ENCODE peak calls at places on chromosomes 11 and 22, in seven cellular contexts. N is neural progenitor cell, H is mammary epithelial cell, I is fibroblast of lung, L is GM23248, F is PC-9, R is HCT116. A is an unnamed sample.

GRCh38 chr22:23836692-23837495 is 1.9 kb downstream of the DERL3 start:
- DNase-seq in N (no peak), H (no peak), I (no peak), L (no peak), F (no peak), R (no peak), A (no peak)

GRCh38 chr11:83436855-83437254 is 150.7 kb upstream of the CCDC90B start:
- DNase-seq in N (no peak), H (no peak), I (no peak), L (no peak), F (no peak), R (no peak), A (no peak)

GRCh38 chr11:132883241-132883640 is 649.1 kb downstream of the OPCML start:
- DNase-seq in N (no peak), H (no peak), I (no peak), L (no peak), F (no peak), R (no peak), A (no peak)

GRCh38 chr11:9740202-9740881 is 76.5 kb downstream of the SWAP70 start:
- DNase-seq in N (no peak), H (no peak), I (no peak), L (no peak), F (no peak), R (no peak), A (no peak)

GRCh38 chr22:46835288-46835687 is 72.8 kb downstream of the TBC1D22A start:
- DNase-seq in N (no peak), H (no peak), I (no peak), L (no peak), F (no peak), R (no peak), A (no peak)

GRCh38 chr11:61041755-61042518 is 60.4 kb upstream of the CD5 start:
- DNase-seq in N (peak), H (no peak), I (peak), L (no peak), F (peak), R (no peak), A (peak)

GRCh38 chr11:35307221-35307621 is 112.1 kb downstream of the SLC1A2 start:
- DNase-seq in N (no peak), H (no peak), I (no peak), L (peak), F (no peak), R (no peak), A (no peak)

GRCh38 chr22:20980938-20981722 is 967 bp upstream of the LZTR1 start:
- DNase-seq in N (no peak), H (no peak), I (no peak), L (no peak), F (no peak), R (no peak), A (no peak)

GRCh38 chr11:79227308-79227707 is 213.5 kb downstream of the TENM4 start:
- DNase-seq in N (peak), H (no peak), I (no peak), L (no peak), F (no peak), R (no peak), A (no peak)

GRCh38 chr11:74905326-74905725 is 43.6 kb downstream of the XRRA1 start:
- DNase-seq in N (no peak), H (no peak), I (no peak), L (no peak), F (no peak), R (no peak), A (no peak)

GRCh38 chr11:125262825-125263218 is 98.3 kb downstream of the PKNOX2 start:
- DNase-seq in N (peak), H (no peak), I (no peak), L (peak), F (no peak), R (no peak), A (no peak)

GRCh38 chr22:42263944-42264343 is 6.5 kb downstream of the TCF20 start:
- DNase-seq in N (no peak), H (no peak), I (no peak), L (no peak), F (no peak), R (no peak), A (no peak)

GRCh38 chr11:59138643-59139042 is 4.0 kb upstream of the FAM111A start:
- DNase-seq in N (no peak), H (no peak), I (no peak), L (peak), F (no peak), R (no peak), A (no peak)
- H2AFZ ChIP-seq in N (no peak), H (no peak), I (no peak), L (no peak), F (no peak), R (no peak), A (no peak)

DNA sequence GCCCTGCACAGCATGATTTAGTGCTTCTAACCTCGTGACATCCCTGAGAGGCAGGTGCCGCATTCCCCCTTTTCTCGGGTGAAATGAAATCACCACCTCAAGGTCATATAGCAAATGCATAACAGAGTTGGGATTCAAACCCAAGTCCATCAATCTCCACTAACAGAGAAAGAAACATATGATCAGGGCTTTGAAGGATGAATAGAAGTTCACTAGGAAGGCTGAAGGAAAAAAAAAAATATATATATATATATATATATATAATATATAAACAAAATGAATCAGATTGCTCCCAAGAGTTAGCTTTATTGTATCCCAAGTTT is 12.1 kb upstream of the ARHGEF17 start:
- DNase-seq in N (no peak), H (no peak), I (no peak), L (no peak), F (no peak), R (no peak), A (no peak)
- H2AFZ ChIP-seq in N (peak), H (no peak), I (no peak), L (no peak), F (no peak), R (no peak), A (no peak)

GRCh38 chr22:17359501-17359900 is 9.8 kb upstream of the CECR2 start:
- DNase-seq in N (no peak), H (no peak), I (no peak), L (no peak), F (no peak), R (no peak), A (no peak)
- H2AFZ ChIP-seq in N (peak), H (no peak), I (no peak), L (no peak), F (no peak), R (no peak), A (no peak)

DNA sequence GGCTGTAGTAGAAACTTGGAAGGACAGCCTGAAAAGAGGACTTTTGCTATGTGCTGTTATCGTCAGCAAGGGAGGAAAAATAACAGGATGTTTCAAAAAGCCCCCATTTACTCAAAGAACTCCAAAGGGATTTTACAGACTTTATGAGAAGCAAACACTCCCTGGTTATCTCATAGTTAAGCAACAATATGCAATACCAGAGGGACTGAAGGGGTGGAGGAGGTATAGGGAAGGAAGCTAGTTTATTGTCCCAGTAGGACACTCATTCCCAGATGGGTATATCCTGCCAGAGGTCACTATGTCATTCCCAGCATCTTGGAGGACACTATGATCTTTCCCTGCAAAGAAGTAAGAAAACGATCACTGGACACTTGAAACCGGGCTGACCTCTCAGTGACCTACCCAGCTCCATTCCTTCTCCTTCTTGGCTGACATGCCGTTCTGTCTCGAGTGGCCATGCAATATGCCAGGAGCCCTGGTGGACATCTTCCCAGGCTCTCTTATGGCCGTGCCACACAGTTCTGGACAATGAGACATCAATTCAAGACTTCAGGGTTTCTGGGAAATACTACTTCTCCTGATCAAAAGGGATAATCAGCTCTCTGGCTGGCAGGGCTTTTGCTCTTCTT is 114.5 kb downstream of the NAT10 start:
- DNase-seq in N (no peak), H (no peak), I (no peak), L (no peak), F (no peak), R (no peak), A (no peak)
- H2AFZ ChIP-seq in N (no peak), H (no peak), I (no peak), L (no peak), F (no peak), R (no peak), A (no peak)

DNA sequence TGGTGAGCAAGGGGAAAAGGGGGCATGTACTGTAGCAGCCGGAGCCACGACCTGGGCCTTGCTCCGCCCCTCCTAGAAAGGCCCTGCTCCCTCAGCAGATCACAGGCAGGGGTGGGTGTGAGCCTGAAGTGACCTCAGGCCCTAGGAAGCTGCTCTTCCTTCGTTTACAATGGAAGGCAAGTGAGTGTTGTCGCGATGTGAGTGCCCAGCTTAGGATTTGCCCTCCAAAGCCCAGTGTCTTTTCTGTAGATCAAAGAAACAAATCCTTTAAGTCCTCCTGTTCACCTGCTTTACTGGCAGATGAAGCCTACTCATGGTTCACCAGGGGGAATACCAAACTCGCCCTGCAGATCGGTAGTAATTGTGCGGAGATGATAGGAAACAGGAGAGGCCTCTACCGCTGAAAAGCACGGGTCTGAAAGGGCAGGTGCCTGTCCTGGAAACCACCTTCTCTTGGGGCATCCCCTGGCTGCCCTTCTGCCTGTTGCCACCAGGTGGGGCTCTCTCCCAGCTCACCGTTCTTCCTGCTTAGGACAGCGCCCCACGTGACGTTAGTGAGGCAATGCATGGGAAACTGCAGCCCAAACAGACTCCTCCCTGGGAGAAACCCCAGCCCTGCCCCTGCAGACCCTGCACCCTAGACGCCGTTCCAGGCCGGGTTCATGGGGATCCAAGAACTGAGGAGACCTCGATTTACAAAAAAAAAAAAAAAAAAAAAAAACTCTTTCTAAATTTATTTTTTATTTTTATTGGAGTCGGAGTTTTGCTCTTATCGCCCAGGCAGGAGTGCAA is 45.9 kb upstream of the RAB1B start:
- DNase-seq in N (peak), H (peak), I (peak), L (peak), F (peak), R (peak), A (peak)
- H2AFZ ChIP-seq in N (no peak), H (no peak), I (no peak), L (no peak), F (no peak), R (no peak), A (peak)

GRCh38 chr11:57568330-57568766 is 876 bp upstream of the UBE2L6 start:
- DNase-seq in N (no peak), H (peak), I (peak), L (no peak), F (peak), R (peak), A (peak)
- H2AFZ ChIP-seq in N (peak), H (peak), I (peak), L (peak), F (peak), R (peak), A (peak)

DNA sequence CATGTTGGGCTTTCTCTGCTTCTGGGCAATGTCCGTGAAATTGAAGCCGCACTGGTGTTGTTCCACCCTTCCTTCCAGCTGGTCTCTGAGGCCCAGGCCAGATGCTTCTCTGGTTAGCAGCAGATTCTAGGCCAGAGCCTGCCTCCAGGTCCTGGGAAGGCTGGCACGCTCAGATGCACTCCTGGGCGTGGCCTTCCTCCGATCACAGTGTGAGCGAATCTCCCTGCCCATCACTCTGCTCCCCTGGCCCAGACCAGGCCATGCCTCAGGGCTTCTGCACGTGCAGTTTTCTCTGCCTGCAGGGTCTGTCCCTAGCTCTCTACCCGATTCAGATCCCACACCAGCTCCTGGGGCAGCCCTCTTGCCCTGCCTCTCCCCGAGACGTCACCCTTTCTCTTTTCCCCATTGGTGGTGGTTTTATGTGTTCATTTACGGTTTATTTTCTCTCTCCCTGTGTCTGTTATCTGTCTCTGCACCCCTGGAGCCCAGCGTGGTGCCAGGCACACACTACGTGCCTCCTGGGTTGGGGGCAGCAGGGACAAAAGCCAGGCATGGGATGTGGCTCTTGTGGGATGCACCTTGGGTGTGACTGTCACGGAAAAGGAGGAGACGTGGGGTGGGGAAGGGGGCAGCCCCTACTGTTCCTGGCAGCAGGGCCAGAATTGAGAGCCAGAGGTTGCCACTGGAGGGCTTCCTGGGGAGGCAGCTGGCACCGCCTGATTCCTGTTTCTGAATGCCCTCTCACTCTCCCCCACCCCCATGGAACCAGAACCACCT is 66.0 kb downstream of the KCNQ1 start:
- DNase-seq in N (no peak), H (no peak), I (no peak), L (peak), F (no peak), R (no peak), A (no peak)
- H2AFZ ChIP-seq in N (no peak), H (no peak), I (no peak), L (no peak), F (no peak), R (no peak), A (no peak)

GRCh38 chr11:44305643-44306468 is 4.1 kb downstream of the ALX4 start:
- DNase-seq in N (peak), H (no peak), I (peak), L (no peak), F (no peak), R (no peak), A (no peak)
- H2AFZ ChIP-seq in N (peak), H (no peak), I (no peak), L (no peak), F (no peak), R (no peak), A (no peak)

DNA sequence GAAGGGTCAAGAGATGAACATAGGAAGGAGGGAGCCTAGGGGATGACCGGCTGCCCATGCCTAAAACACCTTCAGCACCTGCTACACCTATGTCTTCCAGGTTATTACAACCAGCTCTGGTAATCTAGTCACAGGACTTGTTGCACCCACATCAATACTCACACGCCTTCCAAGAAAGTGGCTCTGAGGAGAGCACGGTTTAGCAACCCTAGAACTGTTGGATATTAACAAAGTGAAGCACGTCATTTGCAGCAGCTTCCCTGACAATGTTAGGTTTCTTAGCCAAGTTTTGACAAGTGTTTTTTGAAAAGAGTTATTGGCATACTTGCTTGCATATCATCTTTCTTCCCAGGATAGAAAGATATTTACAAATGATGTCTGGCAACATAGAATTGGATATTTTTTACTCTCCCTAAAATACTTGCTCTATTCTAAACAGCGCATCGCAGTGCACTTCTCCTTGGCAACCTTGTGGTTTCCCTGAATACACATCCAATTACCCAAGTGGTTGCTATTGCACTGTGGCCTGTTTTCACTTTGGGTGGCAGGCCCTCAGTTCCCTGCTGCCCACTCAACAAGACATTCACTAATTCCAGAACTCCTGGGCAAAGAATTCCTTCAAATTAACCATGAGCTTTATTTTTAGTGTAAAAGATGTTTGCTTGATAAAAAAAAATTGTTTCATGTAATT is 94.3 kb upstream of the ARHGAP42 start:
- DNase-seq in N (no peak), H (no peak), I (no peak), L (no peak), F (no peak), R (no peak), A (no peak)
- H2AFZ ChIP-seq in N (no peak), H (no peak), I (no peak), L (no peak), F (no peak), R (no peak), A (no peak)

A was measured in DND-41.